ENCODE peak calls at places on chromosomes 13 and 19, in seven cellular contexts. One of them, this sample, is unnamed.

GRCh38 chr13:43686557-43686956 is 100.2 kb downstream of the ENOX1 start:
- DNase-seq in dorsolateral prefrontal cortex: no peak
- DNase-seq in kidney: no peak
- DNase-seq in WTC11: no peak
- DNase-seq in neuronal stem cell: no peak
- DNase-seq in NCI-H2081: peak; percentile 3
- DNase-seq in stimulated activated CD8-positive, alpha-beta memory T cell treated with anti-CD3 and anti-CD28 coated beads, Interleukin-12 subunit alpha, Interleukin-12 subunit beta, amount 100 ng/mL, for 1 hour: no peak
- DNase-seq in this sample: no peak

GRCh38 chr13:26961890-26962615 is 201.5 kb upstream of the GPR12 start:
- DNase-seq in dorsolateral prefrontal cortex: no peak
- DNase-seq in kidney: no peak
- DNase-seq in WTC11: no peak
- DNase-seq in neuronal stem cell: no peak
- DNase-seq in NCI-H2081: no peak
- DNase-seq in stimulated activated CD8-positive, alpha-beta memory T cell treated with anti-CD3 and anti-CD28 coated beads, Interleukin-12 subunit alpha, Interleukin-12 subunit beta, amount 100 ng/mL, for 1 hour: no peak
- DNase-seq in this sample: no peak

GRCh38 chr13:47890146-47890814 is 110.8 kb downstream of the SUCLA2 start:
- DNase-seq in dorsolateral prefrontal cortex: no peak
- DNase-seq in kidney: no peak
- DNase-seq in WTC11: no peak
- DNase-seq in neuronal stem cell: no peak
- DNase-seq in NCI-H2081: no peak
- DNase-seq in stimulated activated CD8-positive, alpha-beta memory T cell treated with anti-CD3 and anti-CD28 coated beads, Interleukin-12 subunit alpha, Interleukin-12 subunit beta, amount 100 ng/mL, for 1 hour: no peak
- DNase-seq in this sample: no peak

GRCh38 chr19:3163230-3163886 is 15.2 kb upstream of the S1PR4 start:
- DNase-seq in dorsolateral prefrontal cortex: peak; percentile 50
- DNase-seq in kidney: peak; percentile 82
- DNase-seq in WTC11: peak; percentile 83
- DNase-seq in neuronal stem cell: peak; percentile 69
- DNase-seq in NCI-H2081: peak; percentile 72
- DNase-seq in stimulated activated CD8-positive, alpha-beta memory T cell treated with anti-CD3 and anti-CD28 coated beads, Interleukin-12 subunit alpha, Interleukin-12 subunit beta, amount 100 ng/mL, for 1 hour: peak; percentile 64
- DNase-seq in this sample: peak; percentile 73

GRCh38 chr13:77859450-77859849 is 59.2 kb downstream of the EDNRB start:
- DNase-seq in dorsolateral prefrontal cortex: no peak
- DNase-seq in kidney: no peak
- DNase-seq in WTC11: no peak
- DNase-seq in neuronal stem cell: no peak
- DNase-seq in NCI-H2081: no peak
- DNase-seq in stimulated activated CD8-positive, alpha-beta memory T cell treated with anti-CD3 and anti-CD28 coated beads, Interleukin-12 subunit alpha, Interleukin-12 subunit beta, amount 100 ng/mL, for 1 hour: no peak
- DNase-seq in this sample: no peak

GRCh38 chr19:50204811-50205675 is 1.6 kb downstream of the MYH14 start:
- DNase-seq in dorsolateral prefrontal cortex: no peak
- DNase-seq in kidney: peak; percentile 93
- DNase-seq in WTC11: peak; percentile 96
- DNase-seq in neuronal stem cell: peak; percentile 72
- DNase-seq in NCI-H2081: no peak
- DNase-seq in stimulated activated CD8-positive, alpha-beta memory T cell treated with anti-CD3 and anti-CD28 coated beads, Interleukin-12 subunit alpha, Interleukin-12 subunit beta, amount 100 ng/mL, for 1 hour: no peak
- DNase-seq in this sample: peak; percentile 29

GRCh38 chr19:35693835-35694599 is 10.3 kb upstream of the ZBTB32 start:
- DNase-seq in dorsolateral prefrontal cortex: peak; percentile 90
- DNase-seq in kidney: peak; percentile 90
- DNase-seq in WTC11: peak; percentile 93
- DNase-seq in neuronal stem cell: peak; percentile 84
- DNase-seq in NCI-H2081: peak; percentile 89
- DNase-seq in stimulated activated CD8-positive, alpha-beta memory T cell treated with anti-CD3 and anti-CD28 coated beads, Interleukin-12 subunit alpha, Interleukin-12 subunit beta, amount 100 ng/mL, for 1 hour: peak; percentile 84
- DNase-seq in this sample: peak; percentile 83

GRCh38 chr13:28071424-28071823 is 29.0 kb downstream of the FLT3 start:
- DNase-seq in dorsolateral prefrontal cortex: no peak
- DNase-seq in kidney: no peak
- DNase-seq in WTC11: no peak
- DNase-seq in neuronal stem cell: no peak
- DNase-seq in NCI-H2081: no peak
- DNase-seq in stimulated activated CD8-positive, alpha-beta memory T cell treated with anti-CD3 and anti-CD28 coated beads, Interleukin-12 subunit alpha, Interleukin-12 subunit beta, amount 100 ng/mL, for 1 hour: no peak
- DNase-seq in this sample: no peak

GRCh38 chr19:34241513-34242337 is 12.6 kb upstream of the GARRE1 start:
- DNase-seq in dorsolateral prefrontal cortex: no peak
- DNase-seq in kidney: no peak
- DNase-seq in WTC11: peak; percentile 87
- DNase-seq in neuronal stem cell: no peak
- DNase-seq in NCI-H2081: peak; percentile 33
- DNase-seq in stimulated activated CD8-positive, alpha-beta memory T cell treated with anti-CD3 and anti-CD28 coated beads, Interleukin-12 subunit alpha, Interleukin-12 subunit beta, amount 100 ng/mL, for 1 hour: no peak
- DNase-seq in this sample: no peak

GRCh38 chr13:71721117-71721516 is 145.9 kb downstream of the DACH1 start:
- DNase-seq in dorsolateral prefrontal cortex: no peak
- DNase-seq in kidney: no peak
- DNase-seq in WTC11: no peak
- DNase-seq in neuronal stem cell: no peak
- DNase-seq in NCI-H2081: peak; percentile 36
- DNase-seq in stimulated activated CD8-positive, alpha-beta memory T cell treated with anti-CD3 and anti-CD28 coated beads, Interleukin-12 subunit alpha, Interleukin-12 subunit beta, amount 100 ng/mL, for 1 hour: no peak
- DNase-seq in this sample: no peak

GRCh38 chr13:27000686-27001085 is 170.9 kb downstream of the USP12 start:
- DNase-seq in dorsolateral prefrontal cortex: no peak
- DNase-seq in kidney: no peak
- DNase-seq in WTC11: no peak
- DNase-seq in neuronal stem cell: no peak
- DNase-seq in NCI-H2081: no peak
- DNase-seq in stimulated activated CD8-positive, alpha-beta memory T cell treated with anti-CD3 and anti-CD28 coated beads, Interleukin-12 subunit alpha, Interleukin-12 subunit beta, amount 100 ng/mL, for 1 hour: no peak
- DNase-seq in this sample: no peak

GRCh38 chr13:93270769-93271753 is 44.5 kb downstream of the GPC6 start:
- DNase-seq in dorsolateral prefrontal cortex: no peak
- DNase-seq in kidney: no peak
- DNase-seq in WTC11: no peak
- DNase-seq in neuronal stem cell: no peak
- DNase-seq in NCI-H2081: peak; percentile 85
- DNase-seq in stimulated activated CD8-positive, alpha-beta memory T cell treated with anti-CD3 and anti-CD28 coated beads, Interleukin-12 subunit alpha, Interleukin-12 subunit beta, amount 100 ng/mL, for 1 hour: no peak
- DNase-seq in this sample: no peak

GRCh38 chr13:39684531-39685137 is 29.2 kb downstream of the COG6 start:
- DNase-seq in dorsolateral prefrontal cortex: no peak
- DNase-seq in kidney: no peak
- DNase-seq in WTC11: no peak
- DNase-seq in neuronal stem cell: peak; percentile 5
- DNase-seq in NCI-H2081: peak; percentile 8
- DNase-seq in stimulated activated CD8-positive, alpha-beta memory T cell treated with anti-CD3 and anti-CD28 coated beads, Interleukin-12 subunit alpha, Interleukin-12 subunit beta, amount 100 ng/mL, for 1 hour: no peak
- DNase-seq in this sample: peak; percentile 6

GRCh38 chr19:51380379-51380778 is 7.4 kb downstream of the LIM2 start:
- DNase-seq in dorsolateral prefrontal cortex: no peak
- DNase-seq in kidney: peak; percentile 52
- DNase-seq in WTC11: no peak
- DNase-seq in neuronal stem cell: no peak
- DNase-seq in NCI-H2081: no peak
- DNase-seq in stimulated activated CD8-positive, alpha-beta memory T cell treated with anti-CD3 and anti-CD28 coated beads, Interleukin-12 subunit alpha, Interleukin-12 subunit beta, amount 100 ng/mL, for 1 hour: no peak
- DNase-seq in this sample: no peak

GRCh38 chr13:45047394-45048328 is 58.3 kb downstream of the GPALPP1 start:
- DNase-seq in dorsolateral prefrontal cortex: peak; percentile 87
- DNase-seq in kidney: peak; percentile 73
- DNase-seq in WTC11: peak; percentile 78
- DNase-seq in neuronal stem cell: peak; percentile 76
- DNase-seq in NCI-H2081: peak; percentile 80
- DNase-seq in stimulated activated CD8-positive, alpha-beta memory T cell treated with anti-CD3 and anti-CD28 coated beads, Interleukin-12 subunit alpha, Interleukin-12 subunit beta, amount 100 ng/mL, for 1 hour: peak; percentile 60
- DNase-seq in this sample: peak; percentile 85

GRCh38 chr13:105343134-105343806 is 1192.2 kb downstream of the EFNB2 start:
- DNase-seq in dorsolateral prefrontal cortex: no peak
- DNase-seq in kidney: no peak
- DNase-seq in WTC11: no peak
- DNase-seq in neuronal stem cell: no peak
- DNase-seq in NCI-H2081: no peak
- DNase-seq in stimulated activated CD8-positive, alpha-beta memory T cell treated with anti-CD3 and anti-CD28 coated beads, Interleukin-12 subunit alpha, Interleukin-12 subunit beta, amount 100 ng/mL, for 1 hour: no peak
- DNase-seq in this sample: no peak

GRCh38 chr19:33159893-33160292 is 28.0 kb downstream of the WDR88 start:
- DNase-seq in dorsolateral prefrontal cortex: no peak
- DNase-seq in kidney: no peak
- DNase-seq in WTC11: no peak
- DNase-seq in neuronal stem cell: no peak
- DNase-seq in NCI-H2081: no peak
- DNase-seq in stimulated activated CD8-positive, alpha-beta memory T cell treated with anti-CD3 and anti-CD28 coated beads, Interleukin-12 subunit alpha, Interleukin-12 subunit beta, amount 100 ng/mL, for 1 hour: no peak
- DNase-seq in this sample: no peak

GRCh38 chr13:113822956-113823744 is 40.7 kb downstream of the GAS6 start:
- DNase-seq in dorsolateral prefrontal cortex: no peak
- DNase-seq in kidney: no peak
- DNase-seq in WTC11: no peak
- DNase-seq in neuronal stem cell: no peak
- DNase-seq in NCI-H2081: no peak
- DNase-seq in stimulated activated CD8-positive, alpha-beta memory T cell treated with anti-CD3 and anti-CD28 coated beads, Interleukin-12 subunit alpha, Interleukin-12 subunit beta, amount 100 ng/mL, for 1 hour: no peak
- DNase-seq in this sample: no peak

GRCh38 chr13:25973085-25973484 is 78.7 kb downstream of the SHISA2 start:
- DNase-seq in dorsolateral prefrontal cortex: no peak
- DNase-seq in kidney: no peak
- DNase-seq in WTC11: no peak
- DNase-seq in neuronal stem cell: no peak
- DNase-seq in NCI-H2081: peak; percentile 28
- DNase-seq in stimulated activated CD8-positive, alpha-beta memory T cell treated with anti-CD3 and anti-CD28 coated beads, Interleukin-12 subunit alpha, Interleukin-12 subunit beta, amount 100 ng/mL, for 1 hour: no peak
- DNase-seq in this sample: peak; percentile 28

GRCh38 chr19:41328157-41328817 is 18.3 kb downstream of the CCDC97 start:
- DNase-seq in dorsolateral prefrontal cortex: no peak
- DNase-seq in kidney: no peak
- DNase-seq in WTC11: no peak
- DNase-seq in neuronal stem cell: no peak
- DNase-seq in NCI-H2081: no peak
- DNase-seq in stimulated activated CD8-positive, alpha-beta memory T cell treated with anti-CD3 and anti-CD28 coated beads, Interleukin-12 subunit alpha, Interleukin-12 subunit beta, amount 100 ng/mL, for 1 hour: no peak
- DNase-seq in this sample: no peak

GRCh38 chr19:35882074-35882832 is 13.9 kb downstream of the APLP1 start:
- DNase-seq in dorsolateral prefrontal cortex: peak; percentile 46
- DNase-seq in kidney: no peak
- DNase-seq in WTC11: no peak
- DNase-seq in neuronal stem cell: no peak
- DNase-seq in NCI-H2081: peak; percentile 65
- DNase-seq in stimulated activated CD8-positive, alpha-beta memory T cell treated with anti-CD3 and anti-CD28 coated beads, Interleukin-12 subunit alpha, Interleukin-12 subunit beta, amount 100 ng/mL, for 1 hour: no peak
- DNase-seq in this sample: peak; percentile 53

This sample was measured in retina.